ENCODE peak calls at places on chromosomes 16 and 17, in seven cellular contexts. One of them, this sample, is unnamed.

GRCh38 chr17:74759243-74759801 is 10.9 kb downstream of the NHERF1 start:
- DNase-seq in neuronal stem cell: no peak
- DNase-seq in PC-9: peak
- DNase-seq in GM23248: no peak
- DNase-seq in fibroblast of lung: no peak
- DNase-seq in mesendoderm: no peak
- DNase-seq in SK-N-SH: peak
- DNase-seq in this sample: peak

GRCh38 chr16:57510016-57510871 is 24.0 kb upstream of the DOK4 start:
- DNase-seq in neuronal stem cell: no peak
- DNase-seq in PC-9: no peak
- DNase-seq in GM23248: no peak
- DNase-seq in fibroblast of lung: no peak
- DNase-seq in mesendoderm: peak
- DNase-seq in SK-N-SH: peak
- DNase-seq in this sample: no peak

GRCh38 chr17:79543566-79543965 is 67.3 kb downstream of the RBFOX3 start:
- DNase-seq in neuronal stem cell: no peak
- DNase-seq in PC-9: no peak
- DNase-seq in GM23248: no peak
- DNase-seq in fibroblast of lung: no peak
- DNase-seq in mesendoderm: no peak
- DNase-seq in SK-N-SH: peak
- DNase-seq in this sample: no peak

GRCh38 chr17:60169921-60170817 is 20.4 kb downstream of the CA4 start:
- DNase-seq in neuronal stem cell: no peak
- DNase-seq in PC-9: no peak
- DNase-seq in GM23248: peak
- DNase-seq in fibroblast of lung: no peak
- DNase-seq in mesendoderm: no peak
- DNase-seq in SK-N-SH: no peak
- DNase-seq in this sample: peak

GRCh38 chr17:67246648-67247415 is 1.8 kb upstream of the HELZ start:
- DNase-seq in neuronal stem cell: no peak
- DNase-seq in PC-9: peak
- DNase-seq in GM23248: peak
- DNase-seq in fibroblast of lung: peak
- DNase-seq in mesendoderm: peak
- DNase-seq in SK-N-SH: no peak
- DNase-seq in this sample: no peak

GRCh38 chr17:77858291-77859034 is 100.0 kb upstream of the TNRC6C start:
- DNase-seq in neuronal stem cell: no peak
- DNase-seq in PC-9: no peak
- DNase-seq in GM23248: no peak
- DNase-seq in fibroblast of lung: no peak
- DNase-seq in mesendoderm: no peak
- DNase-seq in SK-N-SH: no peak
- DNase-seq in this sample: no peak

GRCh38 chr17:74119960-74120359 is 83.5 kb upstream of the RPL38 start:
- DNase-seq in neuronal stem cell: no peak
- DNase-seq in PC-9: no peak
- DNase-seq in GM23248: no peak
- DNase-seq in fibroblast of lung: no peak
- DNase-seq in mesendoderm: no peak
- DNase-seq in SK-N-SH: no peak
- DNase-seq in this sample: no peak

GRCh38 chr16:63617990-63618763 is 1503.7 kb downstream of the CDH11 start:
- DNase-seq in neuronal stem cell: no peak
- DNase-seq in PC-9: no peak
- DNase-seq in GM23248: no peak
- DNase-seq in fibroblast of lung: peak
- DNase-seq in mesendoderm: no peak
- DNase-seq in SK-N-SH: no peak
- DNase-seq in this sample: no peak

GRCh38 chr17:38748329-38749221 is at the start of gene PCGF2:
- DNase-seq in neuronal stem cell: peak
- DNase-seq in PC-9: peak
- DNase-seq in GM23248: peak
- DNase-seq in fibroblast of lung: peak
- DNase-seq in mesendoderm: peak
- DNase-seq in SK-N-SH: peak
- DNase-seq in this sample: peak

GRCh38 chr16:57299009-57299718 is 14.7 kb upstream of the PLLP start:
- DNase-seq in neuronal stem cell: no peak
- DNase-seq in PC-9: no peak
- DNase-seq in GM23248: peak
- DNase-seq in fibroblast of lung: no peak
- DNase-seq in mesendoderm: no peak
- DNase-seq in SK-N-SH: peak
- DNase-seq in this sample: no peak

GRCh38 chr17:62725791-62726249 is 82.3 kb downstream of the MARCHF10 start:
- DNase-seq in neuronal stem cell: no peak
- DNase-seq in PC-9: peak
- DNase-seq in GM23248: no peak
- DNase-seq in fibroblast of lung: peak
- DNase-seq in mesendoderm: no peak
- DNase-seq in SK-N-SH: no peak
- DNase-seq in this sample: no peak

GRCh38 chr17:1684307-1685189 is at the start of gene PRPF8:
- DNase-seq in neuronal stem cell: peak
- DNase-seq in PC-9: peak
- DNase-seq in GM23248: peak
- DNase-seq in fibroblast of lung: peak
- DNase-seq in mesendoderm: peak
- DNase-seq in SK-N-SH: peak
- DNase-seq in this sample: peak

GRCh38 chr17:67038861-67039365 is 5.4 kb upstream of the CACNG1 start:
- DNase-seq in neuronal stem cell: no peak
- DNase-seq in PC-9: no peak
- DNase-seq in GM23248: no peak
- DNase-seq in fibroblast of lung: no peak
- DNase-seq in mesendoderm: peak
- DNase-seq in SK-N-SH: no peak
- DNase-seq in this sample: no peak

GRCh38 chr17:74807925-74808324 is 31.8 kb upstream of the NAT9 start:
- DNase-seq in neuronal stem cell: no peak
- DNase-seq in PC-9: no peak
- DNase-seq in GM23248: no peak
- DNase-seq in fibroblast of lung: peak
- DNase-seq in mesendoderm: no peak
- DNase-seq in SK-N-SH: peak
- DNase-seq in this sample: peak

GRCh38 chr16:75060708-75061107 is 55.9 kb downstream of the LDHD start:
- DNase-seq in neuronal stem cell: no peak
- DNase-seq in PC-9: no peak
- DNase-seq in GM23248: no peak
- DNase-seq in fibroblast of lung: no peak
- DNase-seq in mesendoderm: no peak
- DNase-seq in SK-N-SH: no peak
- DNase-seq in this sample: no peak

GRCh38 chr16:53123753-53124152 is 69.0 kb downstream of the CHD9 start:
- DNase-seq in neuronal stem cell: no peak
- DNase-seq in PC-9: no peak
- DNase-seq in GM23248: peak
- DNase-seq in fibroblast of lung: peak
- DNase-seq in mesendoderm: no peak
- DNase-seq in SK-N-SH: no peak
- DNase-seq in this sample: no peak

GRCh38 chr16:66580605-66581209 is 1.4 kb downstream of the CMTM2 start:
- DNase-seq in neuronal stem cell: peak
- DNase-seq in PC-9: peak
- DNase-seq in GM23248: peak
- DNase-seq in fibroblast of lung: peak
- DNase-seq in mesendoderm: peak
- DNase-seq in SK-N-SH: no peak
- DNase-seq in this sample: no peak

GRCh38 chr17:69048634-69049033 is 12.1 kb downstream of the ABCA9 start:
- DNase-seq in neuronal stem cell: no peak
- DNase-seq in PC-9: no peak
- DNase-seq in GM23248: no peak
- DNase-seq in fibroblast of lung: no peak
- DNase-seq in mesendoderm: no peak
- DNase-seq in SK-N-SH: no peak
- DNase-seq in this sample: no peak

GRCh38 chr17:70569131-70569530 is 399.8 kb downstream of the KCNJ2 start:
- DNase-seq in neuronal stem cell: no peak
- DNase-seq in PC-9: no peak
- DNase-seq in GM23248: no peak
- DNase-seq in fibroblast of lung: peak
- DNase-seq in mesendoderm: no peak
- DNase-seq in SK-N-SH: no peak
- DNase-seq in this sample: no peak

GRCh38 chr17:1323336-1323735 is 43.9 kb downstream of the TRARG1 start:
- DNase-seq in neuronal stem cell: no peak
- DNase-seq in PC-9: no peak
- DNase-seq in GM23248: peak
- DNase-seq in fibroblast of lung: no peak
- DNase-seq in mesendoderm: peak
- DNase-seq in SK-N-SH: no peak
- DNase-seq in this sample: peak

GRCh38 chr16:11781773-11782172 is 15.3 kb downstream of the ZC3H7A start:
- DNase-seq in neuronal stem cell: no peak
- DNase-seq in PC-9: no peak
- DNase-seq in GM23248: no peak
- DNase-seq in fibroblast of lung: peak
- DNase-seq in mesendoderm: no peak
- DNase-seq in SK-N-SH: peak
- DNase-seq in this sample: no peak

GRCh38 chr16:11779074-11779473 is 18.0 kb downstream of the ZC3H7A start:
- DNase-seq in neuronal stem cell: no peak
- DNase-seq in PC-9: no peak
- DNase-seq in GM23248: no peak
- DNase-seq in fibroblast of lung: no peak
- DNase-seq in mesendoderm: no peak
- DNase-seq in SK-N-SH: no peak
- DNase-seq in this sample: no peak

GRCh38 chr16:11783319-11784047 is 13.6 kb downstream of the ZC3H7A start:
- DNase-seq in neuronal stem cell: no peak
- DNase-seq in PC-9: peak
- DNase-seq in GM23248: peak
- DNase-seq in fibroblast of lung: peak
- DNase-seq in mesendoderm: no peak
- DNase-seq in SK-N-SH: no peak
- DNase-seq in this sample: peak

GRCh38 chr16:11784048-11784780 is 12.8 kb downstream of the ZC3H7A start:
- DNase-seq in neuronal stem cell: no peak
- DNase-seq in PC-9: no peak
- DNase-seq in GM23248: no peak
- DNase-seq in fibroblast of lung: peak
- DNase-seq in mesendoderm: no peak
- DNase-seq in SK-N-SH: no peak
- DNase-seq in this sample: no peak

GRCh38 chr16:11780988-11781680 is 15.9 kb downstream of the ZC3H7A start:
- DNase-seq in neuronal stem cell: no peak
- DNase-seq in PC-9: no peak
- DNase-seq in GM23248: no peak
- DNase-seq in fibroblast of lung: no peak
- DNase-seq in mesendoderm: no peak
- DNase-seq in SK-N-SH: peak
- DNase-seq in this sample: no peak
- H3K27ac ChIP-seq in neuronal stem cell: no peak
- H3K27ac ChIP-seq in PC-9: no peak
- H3K27ac ChIP-seq in GM23248: no peak
- H3K27ac ChIP-seq in fibroblast of lung: peak
- H3K27ac ChIP-seq in mesendoderm: no peak
- H3K27ac ChIP-seq in SK-N-SH: peak
- H3K27ac ChIP-seq in this sample: no peak

GRCh38 chr17:15917021-15917438 is 27.9 kb upstream of the ADORA2B start:
- DNase-seq in neuronal stem cell: no peak
- DNase-seq in PC-9: no peak
- DNase-seq in GM23248: no peak
- DNase-seq in fibroblast of lung: no peak
- DNase-seq in mesendoderm: no peak
- DNase-seq in SK-N-SH: no peak
- DNase-seq in this sample: no peak

GRCh38 chr17:15918261-15918660 is 26.7 kb upstream of the ADORA2B start:
- DNase-seq in neuronal stem cell: no peak
- DNase-seq in PC-9: no peak
- DNase-seq in GM23248: no peak
- DNase-seq in fibroblast of lung: no peak
- DNase-seq in mesendoderm: no peak
- DNase-seq in SK-N-SH: no peak
- DNase-seq in this sample: no peak

GRCh38 chr17:15918661-15919259 is 26.2 kb upstream of the ADORA2B start:
- DNase-seq in neuronal stem cell: no peak
- DNase-seq in PC-9: peak
- DNase-seq in GM23248: peak
- DNase-seq in fibroblast of lung: no peak
- DNase-seq in mesendoderm: no peak
- DNase-seq in SK-N-SH: no peak
- DNase-seq in this sample: no peak

GRCh38 chr17:15915996-15916395 is 28.9 kb upstream of the ADORA2B start:
- DNase-seq in neuronal stem cell: no peak
- DNase-seq in PC-9: no peak
- DNase-seq in GM23248: no peak
- DNase-seq in fibroblast of lung: no peak
- DNase-seq in mesendoderm: no peak
- DNase-seq in SK-N-SH: peak
- DNase-seq in this sample: no peak

DNA sequence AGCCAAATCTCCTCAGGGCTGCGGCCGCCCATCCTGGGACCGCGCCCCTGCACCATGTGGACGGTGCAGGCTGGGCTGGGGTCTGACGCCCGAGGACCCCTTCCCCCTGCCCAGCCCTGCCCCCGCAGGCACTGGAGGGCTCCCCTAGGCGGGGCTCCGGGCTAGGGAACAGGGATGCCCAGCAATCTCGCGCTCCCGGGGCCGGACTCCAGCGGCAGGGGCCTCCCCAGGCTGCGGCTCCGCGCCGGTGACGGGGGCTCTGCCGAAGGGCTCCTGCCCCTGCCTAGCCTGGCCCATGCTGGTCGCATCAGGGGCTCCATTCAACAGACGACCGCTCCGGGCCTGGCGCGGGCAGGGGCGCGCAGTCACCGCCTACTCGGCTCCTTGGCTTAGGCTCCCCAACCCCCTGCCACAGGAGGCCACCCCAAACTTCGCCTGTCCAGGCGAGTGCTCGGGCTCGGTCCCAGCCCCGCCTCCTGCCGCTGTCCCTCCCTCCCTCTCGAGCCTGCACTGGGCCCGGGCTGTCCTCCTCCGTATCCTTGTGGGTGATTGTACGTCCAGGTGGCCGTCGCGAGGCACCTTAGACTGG is 27.4 kb upstream of the ADORA2B start:
- DNase-seq in neuronal stem cell: no peak
- DNase-seq in PC-9: no peak
- DNase-seq in GM23248: peak
- DNase-seq in fibroblast of lung: no peak
- DNase-seq in mesendoderm: no peak
- DNase-seq in SK-N-SH: no peak
- DNase-seq in this sample: no peak
- H3K4me2 ChIP-seq in neuronal stem cell: peak
- H3K4me2 ChIP-seq in PC-9: no peak
- H3K4me2 ChIP-seq in GM23248: peak
- H3K4me2 ChIP-seq in fibroblast of lung: no peak
- H3K4me2 ChIP-seq in mesendoderm: peak
- H3K4me2 ChIP-seq in SK-N-SH: no peak
- H3K4me2 ChIP-seq in this sample: no peak

GRCh38 chr16:88807626-88808453 is 3.9 kb downstream of the APRT start:
- DNase-seq in neuronal stem cell: no peak
- DNase-seq in PC-9: no peak
- DNase-seq in GM23248: no peak
- DNase-seq in fibroblast of lung: no peak
- DNase-seq in mesendoderm: no peak
- DNase-seq in SK-N-SH: no peak
- DNase-seq in this sample: no peak
- H3K27ac ChIP-seq in neuronal stem cell: no peak
- H3K27ac ChIP-seq in PC-9: no peak
- H3K27ac ChIP-seq in GM23248: no peak
- H3K27ac ChIP-seq in fibroblast of lung: no peak
- H3K27ac ChIP-seq in mesendoderm: no peak
- H3K27ac ChIP-seq in SK-N-SH: no peak
- H3K27ac ChIP-seq in this sample: no peak

GRCh38 chr16:19446886-19447285 is 29.2 kb downstream of the TMC5 start:
- DNase-seq in neuronal stem cell: no peak
- DNase-seq in PC-9: no peak
- DNase-seq in GM23248: no peak
- DNase-seq in fibroblast of lung: no peak
- DNase-seq in mesendoderm: no peak
- DNase-seq in SK-N-SH: no peak
- DNase-seq in this sample: no peak
- H3K4me2 ChIP-seq in neuronal stem cell: no peak
- H3K4me2 ChIP-seq in PC-9: no peak
- H3K4me2 ChIP-seq in GM23248: no peak
- H3K4me2 ChIP-seq in fibroblast of lung: no peak
- H3K4me2 ChIP-seq in mesendoderm: no peak
- H3K4me2 ChIP-seq in SK-N-SH: no peak
- H3K4me2 ChIP-seq in this sample: no peak